ENCODE peak calls at places on chromosomes 7 and 10, in seven cellular contexts. B is left ventricle myocardium inferior, X is body of pancreas, O is heart left ventricle, N is colonic mucosa, I is thoracic aorta, H is lower lobe of right lung. M is an unnamed sample. For H3K4me1, the result is how much of the 10 kb centered on the place peaks cover.

GRCh38 chr7:149005427-149006344 is 22.6 kb downstream of the PDIA4 start:
- DNase-seq in B (peak), X (peak), O (peak), N (peak), I (no peak), H (peak), M (peak)

GRCh38 chr10:13331641-13332040 is 16.5 kb downstream of the SEPHS1 start:
- DNase-seq in B (no peak), X (no peak), O (no peak), N (no peak), I (no peak), H (no peak), M (no peak)

GRCh38 chr7:17772581-17773288 is 167.6 kb downstream of the SNX13 start:
- DNase-seq in B (no peak), X (peak), O (no peak), N (no peak), I (no peak), H (no peak), M (no peak)

GRCh38 chr7:92882760-92883159 is 46.4 kb upstream of the CDK6 start:
- DNase-seq in B (no peak), X (no peak), O (no peak), N (no peak), I (no peak), H (no peak), M (no peak)

GRCh38 chr7:44541876-44542610 is 913 bp upstream of the NPC1L1 start:
- DNase-seq in B (no peak), X (no peak), O (no peak), N (no peak), I (no peak), H (no peak), M (peak)

GRCh38 chr7:69695998-69696657 is 97.9 kb downstream of the AUTS2 start:
- DNase-seq in B (no peak), X (no peak), O (no peak), N (no peak), I (no peak), H (no peak), M (no peak)

GRCh38 chr7:76204147-76204546 is 2.5 kb downstream of the SRRM3 start:
- DNase-seq in B (no peak), X (no peak), O (no peak), N (no peak), I (no peak), H (no peak), M (no peak)

GRCh38 chr7:25134360-25135010 is 9.4 kb upstream of the CYCS start:
- DNase-seq in B (no peak), X (no peak), O (no peak), N (no peak), I (no peak), H (no peak), M (no peak)

GRCh38 chr7:27921081-27921836 is 181.3 kb downstream of the TAX1BP1 start:
- DNase-seq in B (no peak), X (peak), O (no peak), N (peak), I (no peak), H (no peak), M (peak)

GRCh38 chr10:73648252-73648651 is 7.0 kb upstream of the MYOZ1 start:
- DNase-seq in B (peak), X (no peak), O (peak), N (no peak), I (no peak), H (no peak), M (no peak)

GRCh38 chr10:124701881-124702656 is 42.1 kb downstream of the FAM53B start:
- DNase-seq in B (peak), X (no peak), O (peak), N (no peak), I (no peak), H (no peak), M (no peak)

GRCh38 chr10:59991661-59992060 is 85.3 kb upstream of the CCDC6 start:
- DNase-seq in B (no peak), X (peak), O (peak), N (peak), I (no peak), H (peak), M (peak)

GRCh38 chr7:17588730-17589129 is 290.3 kb downstream of the AHR start:
- DNase-seq in B (no peak), X (no peak), O (no peak), N (no peak), I (no peak), H (no peak), M (peak)

GRCh38 chr10:61902448-61903183 is 1.1 kb downstream of the ARID5B start:
- DNase-seq in B (peak), X (peak), O (no peak), N (peak), I (no peak), H (peak), M (peak)

GRCh38 chr7:10860516-10860915 is 113.2 kb upstream of the PHF14 start:
- DNase-seq in B (no peak), X (no peak), O (no peak), N (no peak), I (no peak), H (no peak), M (no peak)

GRCh38 chr7:1452205-1452604 is 7.1 kb downstream of the MICALL2 start:
- DNase-seq in B (no peak), X (no peak), O (no peak), N (no peak), I (no peak), H (no peak), M (no peak)

GRCh38 chr7:5694221-5694754 is 87.2 kb downstream of the RNF216 start:
- DNase-seq in B (no peak), X (no peak), O (no peak), N (no peak), I (no peak), H (no peak), M (no peak)

GRCh38 chr10:72692897-72693598 is 1.1 kb downstream of the MCU start:
- DNase-seq in B (no peak), X (no peak), O (no peak), N (peak), I (no peak), H (no peak), M (peak)

GRCh38 chr7:107838816-107839584 is 36.0 kb upstream of the SLC26A3 start:
- DNase-seq in B (no peak), X (peak), O (no peak), N (no peak), I (no peak), H (no peak), M (peak)
- H3K4me1 ChIP-seq in B (under half), X (under half), O (under half), N (under half), I (under half), H (under half), M (under half)

DNA sequence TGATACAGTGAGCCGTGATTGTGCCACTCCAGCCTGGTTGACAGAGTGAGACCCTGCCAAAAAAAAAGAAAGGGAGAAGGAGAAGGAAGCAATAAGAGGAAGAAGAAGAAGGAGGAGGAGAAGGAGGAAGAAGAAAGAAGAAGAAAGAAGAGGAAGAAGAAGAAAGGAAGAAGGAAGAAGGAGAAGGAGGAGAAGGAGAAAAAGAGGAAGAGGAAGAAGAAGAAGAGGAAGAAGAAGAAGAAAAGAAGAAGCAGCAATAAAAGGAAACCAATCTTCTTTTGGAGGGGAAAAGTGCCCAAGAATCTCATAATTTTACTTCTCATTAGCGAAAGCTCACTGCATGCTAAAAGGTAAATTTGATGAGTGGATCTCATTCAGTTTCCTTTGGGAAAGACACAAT is 85.7 kb upstream of the GLCCI1 start:
- DNase-seq in B (no peak), X (no peak), O (no peak), N (no peak), I (no peak), H (no peak), M (no peak)
- H3K4me3 ChIP-seq in B (no peak), X (no peak), O (no peak), N (no peak), I (no peak), H (no peak), M (no peak)

GRCh38 chr10:4772202-4772570 is 53.8 kb upstream of the AKR1E2 start:
- DNase-seq in B (no peak), X (no peak), O (no peak), N (no peak), I (no peak), H (no peak), M (no peak)
- H3K4me1 ChIP-seq in B (under half), X (under half), O (under half), N (under half), I (under half), H (under half), M (under half)

GRCh38 chr10:49187950-49188761 is at the start of gene TMEM273:
- DNase-seq in B (peak), X (peak), O (peak), N (peak), I (no peak), H (peak), M (peak)
- H3K4me3 ChIP-seq in B (peak), X (no peak), O (peak), N (peak), I (peak), H (peak), M (no peak)

GRCh38 chr7:130872756-130873448 is 138.9 kb upstream of the KLF14 start:
- DNase-seq in B (no peak), X (no peak), O (no peak), N (no peak), I (no peak), H (no peak), M (no peak)
- H3K4me1 ChIP-seq in B (under half), X (under half), O (under half), N (under half), I (under half), H (under half), M (under half)

DNA sequence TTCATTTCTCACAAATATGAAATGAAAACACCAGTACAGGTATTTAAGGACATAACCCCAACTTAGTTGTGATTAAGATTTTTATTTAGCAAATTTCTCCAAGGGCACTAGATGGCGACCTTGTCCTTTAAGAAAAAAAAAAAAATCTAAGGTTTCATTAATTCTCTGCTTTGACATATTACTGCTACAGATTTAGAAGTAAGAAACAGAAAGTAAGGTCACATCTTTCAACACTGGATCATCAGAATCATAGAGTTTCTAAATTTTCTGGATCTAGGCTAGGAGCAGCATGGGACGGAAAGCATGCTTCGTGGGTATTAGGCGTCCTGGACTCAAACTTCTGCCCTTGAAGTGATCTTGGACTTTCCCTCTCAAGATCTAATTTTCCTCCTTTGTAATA is 85.5 kb upstream of the PRKG1 start:
- DNase-seq in B (no peak), X (no peak), O (no peak), N (no peak), I (no peak), H (no peak), M (peak)
- H3K4me3 ChIP-seq in B (peak), X (no peak), O (peak), N (no peak), I (peak), H (peak), M (no peak)

GRCh38 chr7:47546171-47546570 is 35.7 kb downstream of the TNS3 start:
- DNase-seq in B (no peak), X (no peak), O (no peak), N (no peak), I (no peak), H (no peak), M (no peak)
- H3K4me1 ChIP-seq in B (under half), X (under half), O (under half), N (under half), I (under half), H (under half), M (under half)

DNA sequence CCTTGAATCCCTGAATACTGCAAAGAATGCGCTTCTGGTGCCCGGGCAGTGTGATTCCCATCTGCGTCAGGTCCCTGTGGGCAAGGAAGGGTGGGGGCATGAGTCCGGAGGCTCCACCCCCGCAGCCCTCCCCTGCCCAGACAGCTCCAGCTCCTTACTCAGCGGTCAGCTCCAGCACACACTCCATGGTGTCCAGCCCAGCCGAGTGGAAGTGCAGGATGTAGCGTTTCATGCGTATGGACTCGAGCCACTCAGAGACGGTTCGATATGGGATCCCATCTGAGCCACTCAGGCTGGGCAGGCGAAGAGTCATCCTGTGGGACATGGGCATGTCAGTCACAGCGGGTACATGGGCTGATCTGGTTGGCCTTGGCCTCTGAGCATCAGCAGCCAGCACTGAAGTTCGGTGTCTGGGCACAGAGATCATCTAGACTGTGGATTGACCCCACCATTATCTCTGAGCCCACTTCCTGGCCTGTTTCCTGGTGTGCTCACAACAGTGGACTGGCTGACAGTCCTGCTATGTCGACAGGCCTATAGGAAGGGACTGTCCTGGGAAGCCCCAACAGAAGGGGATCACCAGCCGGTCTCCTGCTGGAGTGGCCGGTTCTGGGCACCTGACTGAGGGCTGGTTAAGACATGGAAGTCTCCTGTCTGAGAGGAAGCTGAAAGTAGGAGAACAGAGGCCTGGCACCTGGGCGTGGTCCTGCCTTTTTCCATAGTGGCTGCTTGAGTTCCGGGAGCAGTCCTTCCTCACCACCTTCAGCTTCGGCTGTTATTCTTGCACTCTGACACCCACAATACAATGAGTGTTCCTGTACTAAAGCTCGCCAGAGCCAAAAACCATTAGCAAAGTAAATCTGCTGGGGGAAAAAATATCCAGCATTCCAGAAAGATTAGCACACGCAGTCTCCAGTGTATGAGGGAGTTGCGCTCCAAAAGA is 10.6 kb downstream of the ZYX start:
- DNase-seq in B (peak), X (no peak), O (peak), N (peak), I (peak), H (no peak), M (peak)
- H3K4me3 ChIP-seq in B (peak), X (no peak), O (no peak), N (no peak), I (peak), H (no peak), M (no peak)

M was measured in small intestine.